ENCODE peak calls at places on chromosomes 7 and 10, in six cellular contexts. U is stomach, D is GM23338, C is transverse colon, N is HCT116, M is upper lobe of left lung. Z is an unnamed sample. For H3K4me1, the result is how much of the 10 kb centered on the place peaks cover.

GRCh38 chr10:62354941-62355340 is 19.2 kb upstream of the ZNF365 start:
- DNase-seq in D (no peak), N (no peak), C (no peak), M (no peak), U (no peak), Z (no peak)

GRCh38 chr7:45217358-45217757 is 59.8 kb downstream of the RAMP3 start:
- DNase-seq in M (no peak), D (no peak), C (no peak), U (no peak), N (no peak), Z (no peak)

GRCh38 chr7:150420987-150421674 is 29.3 kb upstream of the GIMAP8 start:
- DNase-seq in D (peak), M (no peak), C (peak), N (peak), U (peak), Z (peak)

GRCh38 chr7:34723866-34724490 is 66.0 kb downstream of the NPSR1 start:
- DNase-seq in N (no peak), U (no peak), M (no peak), D (no peak), C (no peak), Z (no peak)

GRCh38 chr7:4831723-4832495 is 29.9 kb downstream of the PAPOLB start:
- DNase-seq in N (no peak), C (no peak), U (no peak), M (peak), D (no peak), Z (no peak)

GRCh38 chr7:103712991-103713778 is 267.2 kb upstream of the SLC26A5 start:
- DNase-seq in C (no peak), U (no peak), M (no peak), D (no peak), N (no peak), Z (no peak)

GRCh38 chr7:12385364-12385786 is 18.3 kb downstream of the VWDE start:
- DNase-seq in U (no peak), D (no peak), C (no peak), N (no peak), M (no peak), Z (no peak)

GRCh38 chr7:129665013-129665401 is 53.5 kb downstream of the NRF1 start:
- DNase-seq in C (no peak), N (peak), U (no peak), D (peak), M (no peak), Z (no peak)

GRCh38 chr10:45144666-45145065 is 143.9 kb downstream of the ZNF22 start:
- DNase-seq in N (no peak), C (no peak), M (no peak), U (no peak), D (no peak), Z (no peak)

GRCh38 chr7:122143376-122143750 is 686 bp downstream of the AASS start:
- DNase-seq in N (no peak), M (peak), D (no peak), C (peak), U (peak), Z (peak)

GRCh38 chr7:70132802-70133201 is 534.5 kb downstream of the AUTS2 start:
- DNase-seq in D (no peak), U (no peak), C (no peak), M (no peak), N (no peak), Z (no peak)

GRCh38 chr10:1564791-1565190 is 172.5 kb downstream of the ADARB2 start:
- DNase-seq in D (no peak), C (no peak), M (no peak), N (no peak), U (no peak), Z (peak)

GRCh38 chr10:87706731-87707130 is 47.1 kb downstream of the PAPSS2 start:
- DNase-seq in D (no peak), U (no peak), M (no peak), C (no peak), N (no peak), Z (no peak)

GRCh38 chr7:120941064-120941463 is 9.5 kb upstream of the ING3 start:
- DNase-seq in D (no peak), M (no peak), N (peak), C (no peak), U (no peak), Z (no peak)

GRCh38 chr10:1311707-1312106 is 255.5 kb downstream of the WDR37 start:
- DNase-seq in C (no peak), M (no peak), U (no peak), N (no peak), D (no peak), Z (no peak)

GRCh38 chr10:132104471-132105301 is 38.9 kb downstream of the JAKMIP3 start:
- DNase-seq in U (peak), C (no peak), D (no peak), M (no peak), N (no peak), Z (peak)

GRCh38 chr7:101699884-101700283 is 70.8 kb upstream of the MYL10 start:
- DNase-seq in U (no peak), N (no peak), D (no peak), M (no peak), C (no peak), Z (no peak)

GRCh38 chr10:35959103-35959740 is 317.1 kb upstream of the FZD8 start:
- DNase-seq in M (no peak), N (no peak), D (no peak), U (no peak), C (no peak), Z (no peak)

GRCh38 chr7:15707570-15707969 is 21.1 kb upstream of the MEOX2 start:
- DNase-seq in U (no peak), M (no peak), C (no peak), D (no peak), N (no peak), Z (no peak)

GRCh38 chr7:93359520-93360198 is 127.5 kb downstream of the VPS50 start:
- DNase-seq in D (no peak), N (no peak), M (no peak), C (no peak), U (no peak), Z (no peak)

GRCh38 chr10:34290412-34291082 is 524.5 kb downstream of the PARD3 start:
- DNase-seq in N (no peak), U (no peak), M (no peak), C (peak), D (no peak), Z (peak)

GRCh38 chr7:131212114-131212513 is 115.6 kb upstream of the MKLN1 start:
- DNase-seq in N (no peak), U (no peak), M (no peak), D (peak), C (no peak), Z (no peak)

GRCh38 chr7:36100293-36100692 is 52.8 kb upstream of the EEPD1 start:
- DNase-seq in N (no peak), D (no peak), C (no peak), U (no peak), M (no peak), Z (no peak)

GRCh38 chr7:91030680-91031079 is 233.6 kb upstream of the FZD1 start:
- DNase-seq in M (no peak), U (no peak), N (no peak), C (no peak), D (no peak), Z (no peak)

GRCh38 chr10:103717341-103718246 is 137.8 kb downstream of the SH3PXD2A start:
- DNase-seq in N (no peak), C (no peak), U (no peak), D (peak), M (no peak), Z (no peak)

GRCh38 chr10:42975558-42976352 is 101.1 kb upstream of the RET start:
- DNase-seq in D (peak), C (no peak), M (no peak), U (peak), N (peak), Z (peak)

GRCh38 chr7:101545441-101546190 is 83.5 kb downstream of the MYL10 start:
- DNase-seq in U (no peak), N (no peak), M (no peak), D (no peak), C (no peak), Z (no peak)

GRCh38 chr7:26376208-26376917 is 84.7 kb downstream of the SNX10 start:
- DNase-seq in N (no peak), C (peak), M (peak), U (no peak), D (peak), Z (no peak)

GRCh38 chr10:21265622-21266021 is 259.9 kb downstream of the SKIDA1 start:
- DNase-seq in N (no peak), M (no peak), C (no peak), U (no peak), D (no peak), Z (no peak)

GRCh38 chr7:108660465-108660864 is 90.8 kb downstream of the DNAJB9 start:
- DNase-seq in N (peak), C (no peak), D (peak), U (no peak), M (no peak), Z (no peak)

GRCh38 chr10:22625511-22626288 is 88.7 kb downstream of the PIP4K2A start:
- DNase-seq in C (no peak), N (no peak), U (no peak), D (peak), M (no peak), Z (no peak)

GRCh38 chr7:98163704-98164478 is 47.3 kb upstream of the BHLHA15 start:
- DNase-seq in C (peak), N (no peak), M (no peak), U (no peak), D (no peak), Z (no peak)

GRCh38 chr10:29623797-29624196 is 11.0 kb downstream of the SVIL start:
- DNase-seq in D (no peak), U (no peak), N (no peak), M (no peak), C (no peak), Z (peak)

GRCh38 chr10:52855546-52856325 is 83.2 kb upstream of the MBL2 start:
- DNase-seq in N (no peak), D (no peak), M (no peak), U (no peak), C (no peak), Z (no peak)

GRCh38 chr7:110119883-110120581 is 970.9 kb upstream of the LRRN3 start:
- DNase-seq in C (no peak), D (no peak), U (no peak), M (no peak), N (peak), Z (no peak)

DNA sequence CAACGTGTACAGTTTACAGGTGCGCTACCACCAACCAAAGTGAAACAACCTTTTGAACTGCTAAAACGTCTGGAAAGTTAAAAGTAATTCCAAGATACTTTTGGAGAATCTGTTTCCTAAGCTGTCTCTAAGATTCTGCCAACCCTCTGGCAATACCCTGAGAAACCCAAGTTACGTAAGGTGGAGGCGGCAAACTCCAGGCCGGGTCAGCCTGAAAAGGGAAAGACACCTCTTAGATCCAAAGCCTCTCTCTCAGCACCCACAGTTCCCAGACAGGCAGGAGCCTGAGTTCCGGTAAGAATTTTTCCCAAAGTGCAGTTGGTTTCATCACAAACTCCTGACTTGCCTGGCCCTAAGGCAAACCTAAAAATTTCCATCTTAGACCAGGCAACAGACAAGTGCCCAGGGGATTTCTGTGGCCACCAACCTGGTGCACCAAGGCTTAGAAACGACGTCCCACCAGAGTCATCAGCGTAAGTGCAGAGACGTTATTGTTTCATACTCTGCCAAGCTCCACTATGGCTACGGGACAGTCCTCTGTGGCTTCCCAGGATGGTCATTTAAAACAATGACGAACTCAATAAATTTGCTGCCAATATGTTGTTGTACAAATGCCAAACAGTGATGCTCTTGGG is 205.7 kb upstream of the FRMD4A start:
- DNase-seq in N (no peak), U (no peak), M (no peak), D (no peak), C (no peak), Z (no peak)
- H3K4me1 ChIP-seq in N (under half), U (half or more), M (under half), D (under half), C (under half), Z (under half)

DNA sequence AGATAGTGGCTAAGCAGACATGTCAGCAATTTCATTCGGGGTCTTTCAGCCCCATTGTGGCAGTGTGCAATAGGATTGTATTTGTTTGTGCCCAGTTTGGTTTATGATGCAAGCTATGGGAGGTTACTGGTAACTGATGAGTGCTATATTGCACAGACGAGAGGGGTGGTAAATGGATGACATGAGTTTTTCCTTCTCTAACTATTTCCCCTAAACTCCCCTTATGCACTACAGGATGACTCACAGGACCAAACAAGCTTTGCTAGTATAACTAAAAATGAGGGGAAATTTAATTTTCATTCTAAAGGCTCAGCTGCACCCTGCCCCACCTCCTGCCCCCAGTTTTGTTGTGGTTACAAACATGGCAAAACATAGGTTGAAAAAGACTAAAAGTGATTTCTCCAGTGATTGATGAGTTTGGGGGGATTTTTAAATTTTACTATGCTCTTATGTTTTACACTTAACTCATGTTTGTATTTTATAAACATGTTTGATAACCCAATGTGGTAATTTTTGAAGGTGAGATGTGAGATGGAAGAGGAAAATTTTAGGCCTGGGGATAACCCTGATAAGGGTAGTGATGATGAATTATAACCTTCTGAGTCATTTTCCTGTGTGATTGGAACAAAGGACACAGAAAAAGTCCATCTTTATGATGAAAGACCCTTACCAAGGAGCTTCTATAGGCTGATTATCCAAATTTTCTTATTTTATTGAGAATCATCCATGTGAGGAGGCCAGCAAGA is 60.8 kb upstream of the NAMPT start:
- DNase-seq in M (no peak), N (no peak), U (no peak), C (no peak), D (no peak), Z (no peak)
- TF ChIP-seq CTCF in M (no peak), N (no peak), U (no peak), C (no peak), D (no peak), Z (no peak)

GRCh38 chr7:30906014-30906413 is 5.6 kb upstream of the AQP1 start:
- DNase-seq in D (no peak), C (peak), M (peak), N (no peak), U (no peak), Z (no peak)
- TF ChIP-seq POLR2AphosphoS5 in D (no peak), C (no peak), M (no peak), N (no peak), U (no peak), Z (no peak)

DNA sequence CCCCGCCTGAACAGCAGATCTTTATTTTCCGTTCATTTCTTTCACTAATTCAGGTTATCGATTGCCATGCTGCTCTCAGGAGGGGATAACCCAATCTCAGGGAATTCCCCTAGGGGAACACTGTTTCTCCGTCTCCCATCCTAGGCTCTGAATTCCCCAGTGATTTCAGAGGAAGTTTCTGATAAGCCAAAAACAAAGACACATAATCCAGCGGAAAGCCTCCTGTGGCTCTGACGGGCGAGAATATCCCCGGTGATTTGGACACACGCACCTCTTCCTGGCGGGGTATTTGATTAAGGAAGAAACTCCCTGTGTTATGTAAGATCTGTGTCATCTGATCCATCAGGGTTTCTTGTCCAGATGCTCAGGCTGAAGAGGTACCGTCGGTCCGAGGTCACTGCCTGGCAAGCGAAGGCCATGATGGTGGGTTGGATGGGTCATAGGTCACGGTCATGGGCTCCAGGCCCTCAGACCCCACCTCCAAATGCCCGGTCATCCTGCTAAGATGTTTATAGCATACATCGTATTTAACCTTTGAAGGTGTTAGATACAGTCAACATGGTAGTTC is 39.6 kb upstream of the DNAJB6 start:
- DNase-seq in C (no peak), M (no peak), N (no peak), D (no peak), U (no peak), Z (no peak)
- H3K4me1 ChIP-seq in C (under half), M (under half), N (under half), D (under half), U (under half), Z (under half)

GRCh38 chr10:95474228-95475002 is 86.8 kb downstream of the SORBS1 start:
- DNase-seq in U (no peak), N (no peak), M (no peak), D (peak), C (no peak), Z (no peak)
- TF ChIP-seq CTCF in U (no peak), N (no peak), M (no peak), D (no peak), C (no peak), Z (no peak)

DNA sequence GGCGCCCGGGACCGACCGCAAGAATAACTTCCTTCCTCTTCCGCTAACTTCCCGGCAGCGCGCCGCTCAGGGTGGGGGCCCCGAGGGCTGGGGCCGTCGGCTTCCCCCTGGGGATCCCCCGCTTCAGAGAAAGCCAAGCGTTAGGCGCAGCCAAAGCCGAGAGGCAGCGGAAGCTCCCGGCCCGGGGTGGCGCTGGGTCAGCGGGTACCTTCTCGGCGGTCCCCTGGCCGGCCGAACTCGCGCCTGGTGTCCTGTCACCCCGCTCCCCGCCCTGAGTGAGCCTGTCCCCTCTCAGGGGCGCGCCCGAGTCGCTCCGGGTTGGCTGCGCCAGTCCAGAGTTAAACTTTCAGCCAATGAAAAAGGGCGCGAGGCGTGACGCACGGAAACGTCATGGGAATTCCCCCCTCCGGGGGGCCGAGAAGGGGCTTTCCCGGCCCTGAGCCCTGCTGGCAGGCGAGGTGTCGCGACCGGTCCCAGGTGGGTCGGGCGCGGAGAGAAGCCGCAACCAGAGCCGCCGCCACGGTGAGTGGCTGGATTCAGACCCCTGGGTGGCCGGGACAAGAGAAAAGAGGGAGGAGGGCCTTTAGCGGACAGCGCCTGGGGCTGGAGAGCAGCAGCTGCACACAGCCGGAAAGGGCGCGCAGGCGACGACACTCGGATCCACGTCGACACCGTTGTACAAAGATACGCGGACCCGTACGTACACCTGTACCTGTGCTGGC is 1.3 kb upstream of the NFKB2 start:
- DNase-seq in U (peak), C (peak), N (peak), M (peak), D (peak), Z (peak)
- TF ChIP-seq POLR2AphosphoS5 in U (peak), C (peak), N (peak), M (peak), D (no peak), Z (peak)

GRCh38 chr10:32340596-32341180 is 6.3 kb downstream of the EPC1 start:
- DNase-seq in U (no peak), M (no peak), C (no peak), D (no peak), N (no peak), Z (no peak)
- H3K4me1 ChIP-seq in U (half or more), M (half or more), C (half or more), D (under half), N (under half), Z (half or more)

DNA sequence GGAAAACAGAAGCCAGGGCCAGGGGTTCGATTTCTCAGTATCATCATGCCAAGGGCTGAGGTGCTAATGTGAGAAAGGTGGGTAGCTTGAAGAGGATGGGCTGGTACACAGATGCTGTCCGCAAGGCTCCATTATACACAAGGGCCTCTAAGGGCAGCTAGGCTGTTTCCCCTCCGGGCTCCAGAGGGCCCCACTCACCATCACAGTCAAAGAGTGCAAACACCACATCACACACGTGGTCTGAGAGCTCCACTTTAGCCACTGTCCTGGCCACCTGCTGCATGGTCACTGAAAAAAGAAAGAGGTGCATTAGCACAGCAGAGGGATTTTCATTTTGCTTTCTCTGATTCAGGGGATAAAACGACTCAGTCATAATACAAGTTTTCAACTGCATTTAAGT is 20.9 kb upstream of the DNAJB12 start:
- DNase-seq in U (no peak), C (no peak), M (no peak), D (peak), N (no peak), Z (no peak)
- TF ChIP-seq CTCF in U (no peak), C (no peak), M (no peak), D (peak), N (peak), Z (no peak)

Z was measured in sigmoid colon.